ENCODE peak calls at places on chromosome 15, in ten cellular contexts. One of them, this sample, is unnamed. For H3K4me1 and H3K36me3, the result is how much of the 10 kb centered on the place peaks cover.

GRCh38 chr15:70761046-70761445 is 2.3 kb downstream of the UACA start:
- DNase-seq in HAP-1: no peak
- DNase-seq in fibroblast of lung: peak
- DNase-seq in cardiac muscle cell: no peak
- DNase-seq in psoas muscle: no peak
- DNase-seq in right atrium auricular region: no peak
- DNase-seq in neural progenitor cell: no peak
- DNase-seq in OCI-LY7: no peak
- DNase-seq in colonic mucosa: no peak
- DNase-seq in left ventricle myocardium inferior: no peak
- DNase-seq in this sample: no peak

GRCh38 chr15:89502867-89503595 is 6.6 kb upstream of the RHCG start:
- DNase-seq in HAP-1: no peak
- DNase-seq in fibroblast of lung: no peak
- DNase-seq in cardiac muscle cell: no peak
- DNase-seq in psoas muscle: no peak
- DNase-seq in right atrium auricular region: no peak
- DNase-seq in neural progenitor cell: no peak
- DNase-seq in OCI-LY7: no peak
- DNase-seq in colonic mucosa: peak
- DNase-seq in left ventricle myocardium inferior: no peak
- DNase-seq in this sample: no peak

GRCh38 chr15:101012326-101013040 is 93.3 kb downstream of the LRRK1 start:
- DNase-seq in HAP-1: peak
- DNase-seq in fibroblast of lung: no peak
- DNase-seq in cardiac muscle cell: no peak
- DNase-seq in psoas muscle: no peak
- DNase-seq in right atrium auricular region: peak
- DNase-seq in neural progenitor cell: no peak
- DNase-seq in OCI-LY7: no peak
- DNase-seq in colonic mucosa: peak
- DNase-seq in left ventricle myocardium inferior: no peak
- DNase-seq in this sample: no peak

GRCh38 chr15:31973197-31973596 is 57.1 kb upstream of the CHRNA7 start:
- DNase-seq in HAP-1: no peak
- DNase-seq in fibroblast of lung: no peak
- DNase-seq in cardiac muscle cell: no peak
- DNase-seq in psoas muscle: no peak
- DNase-seq in right atrium auricular region: no peak
- DNase-seq in neural progenitor cell: no peak
- DNase-seq in OCI-LY7: no peak
- DNase-seq in colonic mucosa: no peak
- DNase-seq in left ventricle myocardium inferior: no peak
- DNase-seq in this sample: no peak

GRCh38 chr15:69313437-69314000 is 14.8 kb downstream of the PAQR5 start:
- DNase-seq in HAP-1: no peak
- DNase-seq in fibroblast of lung: no peak
- DNase-seq in cardiac muscle cell: no peak
- DNase-seq in psoas muscle: no peak
- DNase-seq in right atrium auricular region: no peak
- DNase-seq in neural progenitor cell: no peak
- DNase-seq in OCI-LY7: no peak
- DNase-seq in colonic mucosa: no peak
- DNase-seq in left ventricle myocardium inferior: no peak
- DNase-seq in this sample: no peak

GRCh38 chr15:27457766-27458165 is 486.8 kb downstream of the GABRG3 start:
- DNase-seq in HAP-1: no peak
- DNase-seq in fibroblast of lung: no peak
- DNase-seq in cardiac muscle cell: no peak
- DNase-seq in psoas muscle: no peak
- DNase-seq in right atrium auricular region: no peak
- DNase-seq in neural progenitor cell: no peak
- DNase-seq in OCI-LY7: no peak
- DNase-seq in colonic mucosa: no peak
- DNase-seq in left ventricle myocardium inferior: no peak
- DNase-seq in this sample: no peak

GRCh38 chr15:74383695-74384565 is 16.5 kb upstream of the CYP11A1 start:
- DNase-seq in HAP-1: no peak
- DNase-seq in fibroblast of lung: no peak
- DNase-seq in cardiac muscle cell: no peak
- DNase-seq in psoas muscle: no peak
- DNase-seq in right atrium auricular region: no peak
- DNase-seq in neural progenitor cell: no peak
- DNase-seq in OCI-LY7: peak
- DNase-seq in colonic mucosa: no peak
- DNase-seq in left ventricle myocardium inferior: no peak
- DNase-seq in this sample: no peak

GRCh38 chr15:32849769-32850668 is 132.2 kb downstream of the GREM1 start:
- DNase-seq in HAP-1: no peak
- DNase-seq in fibroblast of lung: peak
- DNase-seq in cardiac muscle cell: no peak
- DNase-seq in psoas muscle: no peak
- DNase-seq in right atrium auricular region: no peak
- DNase-seq in neural progenitor cell: no peak
- DNase-seq in OCI-LY7: no peak
- DNase-seq in colonic mucosa: no peak
- DNase-seq in left ventricle myocardium inferior: no peak
- DNase-seq in this sample: no peak

GRCh38 chr15:57323299-57323805 is 53.0 kb upstream of the CGNL1 start:
- DNase-seq in HAP-1: no peak
- DNase-seq in fibroblast of lung: no peak
- DNase-seq in cardiac muscle cell: no peak
- DNase-seq in psoas muscle: no peak
- DNase-seq in right atrium auricular region: no peak
- DNase-seq in neural progenitor cell: no peak
- DNase-seq in OCI-LY7: no peak
- DNase-seq in colonic mucosa: peak
- DNase-seq in left ventricle myocardium inferior: peak
- DNase-seq in this sample: no peak

GRCh38 chr15:57323806-57324589 is 52.3 kb upstream of the CGNL1 start:
- DNase-seq in HAP-1: peak
- DNase-seq in fibroblast of lung: no peak
- DNase-seq in cardiac muscle cell: no peak
- DNase-seq in psoas muscle: no peak
- DNase-seq in right atrium auricular region: no peak
- DNase-seq in neural progenitor cell: peak
- DNase-seq in OCI-LY7: peak
- DNase-seq in colonic mucosa: peak
- DNase-seq in left ventricle myocardium inferior: peak
- DNase-seq in this sample: no peak

GRCh38 chr15:57326196-57326595 is 50.1 kb upstream of the CGNL1 start:
- DNase-seq in HAP-1: no peak
- DNase-seq in fibroblast of lung: no peak
- DNase-seq in cardiac muscle cell: no peak
- DNase-seq in psoas muscle: no peak
- DNase-seq in right atrium auricular region: no peak
- DNase-seq in neural progenitor cell: no peak
- DNase-seq in OCI-LY7: no peak
- DNase-seq in colonic mucosa: peak
- DNase-seq in left ventricle myocardium inferior: no peak
- DNase-seq in this sample: no peak

GRCh38 chr15:57324590-57324890 is 51.8 kb upstream of the CGNL1 start:
- DNase-seq in HAP-1: no peak
- DNase-seq in fibroblast of lung: no peak
- DNase-seq in cardiac muscle cell: no peak
- DNase-seq in psoas muscle: no peak
- DNase-seq in right atrium auricular region: no peak
- DNase-seq in neural progenitor cell: no peak
- DNase-seq in OCI-LY7: no peak
- DNase-seq in colonic mucosa: no peak
- DNase-seq in left ventricle myocardium inferior: no peak
- DNase-seq in this sample: no peak

DNA sequence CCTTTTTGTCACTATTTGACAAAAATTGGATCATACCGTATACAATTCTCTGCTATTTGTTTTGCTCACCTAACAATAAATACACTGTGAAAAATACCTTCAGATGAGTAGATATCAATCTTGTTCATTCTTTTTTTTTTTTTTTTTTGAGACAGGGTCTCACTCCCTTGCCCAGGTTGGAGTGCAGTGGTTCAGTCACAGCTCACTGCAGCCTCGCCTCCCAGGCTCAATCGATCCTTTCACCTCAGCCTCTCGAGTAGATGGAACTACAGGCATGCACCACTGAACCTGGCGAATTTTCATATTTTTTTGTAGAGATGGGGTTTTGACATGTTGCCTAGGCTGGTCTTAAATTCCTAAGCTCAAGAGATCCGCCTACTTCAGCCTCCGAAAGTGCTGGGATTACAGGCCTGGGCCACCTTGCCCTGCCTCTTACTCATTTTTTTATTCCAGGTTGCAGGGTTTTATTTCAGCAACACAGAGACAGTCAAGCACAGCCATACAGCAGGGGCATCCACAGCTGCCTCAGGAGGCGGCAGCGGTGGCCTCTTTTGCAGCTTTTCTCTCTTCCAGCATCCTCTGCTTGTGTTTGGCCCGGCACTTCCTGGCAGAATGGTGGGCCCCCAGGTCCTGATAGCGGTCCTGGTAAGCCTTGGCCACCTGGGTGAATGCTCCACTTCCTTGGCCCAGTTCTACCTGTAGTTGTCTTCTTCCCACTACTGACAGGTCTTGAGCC is 51.2 kb upstream of the CGNL1 start:
- DNase-seq in HAP-1: no peak
- DNase-seq in fibroblast of lung: no peak
- DNase-seq in cardiac muscle cell: no peak
- DNase-seq in psoas muscle: no peak
- DNase-seq in right atrium auricular region: no peak
- DNase-seq in neural progenitor cell: no peak
- DNase-seq in OCI-LY7: no peak
- DNase-seq in colonic mucosa: no peak
- DNase-seq in left ventricle myocardium inferior: no peak
- DNase-seq in this sample: no peak
- H3K4me1 ChIP-seq in HAP-1: under half
- H3K4me1 ChIP-seq in fibroblast of lung: under half
- H3K4me1 ChIP-seq in cardiac muscle cell: under half
- H3K4me1 ChIP-seq in psoas muscle: under half
- H3K4me1 ChIP-seq in right atrium auricular region: under half
- H3K4me1 ChIP-seq in neural progenitor cell: under half
- H3K4me1 ChIP-seq in OCI-LY7: under half
- H3K4me1 ChIP-seq in colonic mucosa: under half
- H3K4me1 ChIP-seq in left ventricle myocardium inferior: under half
- H3K4me1 ChIP-seq in this sample: under half

DNA sequence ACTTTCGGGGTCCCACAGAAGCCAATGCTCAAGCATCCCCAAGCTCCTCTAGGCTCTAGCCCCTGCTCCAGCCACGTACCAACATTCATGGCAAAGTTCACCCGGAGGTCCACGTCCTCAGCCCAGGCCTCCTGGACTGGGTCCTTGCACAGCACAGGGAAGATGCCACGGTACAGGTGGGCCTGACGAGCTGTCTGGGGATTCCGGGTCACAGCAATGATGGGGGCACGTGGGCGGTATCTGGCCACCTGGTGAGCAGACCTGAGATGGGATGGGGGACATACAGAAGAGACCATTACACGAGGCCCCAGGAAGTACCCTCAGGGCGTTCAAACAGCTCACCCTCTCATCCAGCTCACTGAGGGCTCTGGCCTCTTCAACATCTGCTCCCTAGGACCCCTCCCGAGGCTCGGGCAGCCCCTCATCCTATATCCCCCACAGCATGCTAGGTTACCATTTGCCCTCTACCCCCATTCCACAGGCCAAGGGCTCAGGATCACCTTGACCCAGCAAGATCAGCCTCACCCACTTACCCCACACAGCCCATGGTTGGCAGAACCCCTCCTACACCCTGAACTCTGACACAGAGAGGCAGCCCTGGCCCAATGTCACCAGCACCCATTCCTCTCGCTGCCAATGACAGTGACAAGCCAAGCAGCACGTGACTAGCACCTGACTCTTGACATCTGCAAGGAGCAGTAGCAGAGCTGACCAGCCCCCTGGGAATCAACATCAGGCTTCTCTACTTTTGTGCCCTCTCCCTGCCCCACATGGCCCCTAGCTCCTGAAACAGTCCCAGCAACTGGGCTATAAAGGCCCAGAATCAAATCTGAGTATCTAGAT is 3.0 kb upstream of the GRAMD2A start:
- DNase-seq in HAP-1: no peak
- DNase-seq in fibroblast of lung: no peak
- DNase-seq in cardiac muscle cell: no peak
- DNase-seq in psoas muscle: no peak
- DNase-seq in right atrium auricular region: no peak
- DNase-seq in neural progenitor cell: no peak
- DNase-seq in OCI-LY7: no peak
- DNase-seq in colonic mucosa: no peak
- DNase-seq in left ventricle myocardium inferior: no peak
- DNase-seq in this sample: no peak
- H3K36me3 ChIP-seq in HAP-1: half or more
- H3K36me3 ChIP-seq in fibroblast of lung: under half
- H3K36me3 ChIP-seq in cardiac muscle cell: half or more
- H3K36me3 ChIP-seq in psoas muscle: half or more
- H3K36me3 ChIP-seq in right atrium auricular region: half or more
- H3K36me3 ChIP-seq in neural progenitor cell: under half
- H3K36me3 ChIP-seq in OCI-LY7: half or more
- H3K36me3 ChIP-seq in colonic mucosa: half or more
- H3K36me3 ChIP-seq in left ventricle myocardium inferior: half or more
- H3K36me3 ChIP-seq in this sample: half or more

GRCh38 chr15:59296181-59296617 is 76.5 kb downstream of the MYO1E start:
- DNase-seq in HAP-1: no peak
- DNase-seq in fibroblast of lung: peak
- DNase-seq in cardiac muscle cell: no peak
- DNase-seq in psoas muscle: no peak
- DNase-seq in right atrium auricular region: no peak
- DNase-seq in neural progenitor cell: no peak
- DNase-seq in OCI-LY7: no peak
- DNase-seq in colonic mucosa: no peak
- DNase-seq in left ventricle myocardium inferior: no peak
- DNase-seq in this sample: no peak
- H3K4me1 ChIP-seq in HAP-1: under half
- H3K4me1 ChIP-seq in fibroblast of lung: under half
- H3K4me1 ChIP-seq in cardiac muscle cell: under half
- H3K4me1 ChIP-seq in psoas muscle: half or more
- H3K4me1 ChIP-seq in right atrium auricular region: under half
- H3K4me1 ChIP-seq in neural progenitor cell: under half
- H3K4me1 ChIP-seq in OCI-LY7: under half
- H3K4me1 ChIP-seq in colonic mucosa: under half
- H3K4me1 ChIP-seq in left ventricle myocardium inferior: half or more
- H3K4me1 ChIP-seq in this sample: under half

DNA sequence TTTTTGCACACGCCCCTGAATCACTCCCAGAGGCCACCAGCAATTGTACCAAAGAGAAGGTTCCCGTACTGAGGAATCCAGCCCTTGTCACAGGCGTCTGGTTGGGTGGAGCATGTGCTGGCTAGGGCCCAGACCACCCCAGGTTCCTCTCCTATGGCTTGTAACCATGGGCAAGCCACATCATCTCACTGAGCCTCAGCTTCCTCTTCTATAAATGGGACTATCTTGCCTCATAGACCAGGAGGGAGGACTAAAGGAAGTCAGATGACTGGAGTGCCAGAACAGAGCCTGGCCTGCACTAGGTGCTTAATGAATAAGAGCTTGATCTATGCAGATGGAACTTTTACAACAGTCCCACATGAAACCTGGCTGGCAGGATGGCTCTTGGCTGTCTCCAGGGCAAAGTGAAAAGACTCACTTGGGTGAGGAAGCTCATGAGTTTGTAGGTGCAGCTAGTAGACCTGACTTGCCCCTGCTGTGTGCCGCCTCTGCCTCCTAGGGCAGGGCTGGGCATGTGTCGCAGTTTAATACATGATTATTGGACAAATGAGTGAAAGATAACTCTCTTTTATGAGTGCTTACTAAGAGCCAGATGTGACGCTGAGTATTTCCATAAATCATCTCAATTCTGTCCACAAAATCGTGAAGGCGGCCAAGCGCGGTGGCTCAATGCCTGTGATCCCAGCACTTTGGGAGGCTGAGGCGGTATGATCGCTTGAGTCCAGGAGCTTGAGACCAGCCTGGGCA is 29.3 kb downstream of the CTSH start:
- DNase-seq in HAP-1: no peak
- DNase-seq in fibroblast of lung: no peak
- DNase-seq in cardiac muscle cell: no peak
- DNase-seq in psoas muscle: peak
- DNase-seq in right atrium auricular region: no peak
- DNase-seq in neural progenitor cell: no peak
- DNase-seq in OCI-LY7: no peak
- DNase-seq in colonic mucosa: no peak
- DNase-seq in left ventricle myocardium inferior: peak
- DNase-seq in this sample: no peak
- H3K36me3 ChIP-seq in HAP-1: half or more
- H3K36me3 ChIP-seq in fibroblast of lung: under half
- H3K36me3 ChIP-seq in cardiac muscle cell: under half
- H3K36me3 ChIP-seq in psoas muscle: half or more
- H3K36me3 ChIP-seq in right atrium auricular region: under half
- H3K36me3 ChIP-seq in neural progenitor cell: under half
- H3K36me3 ChIP-seq in OCI-LY7: half or more
- H3K36me3 ChIP-seq in colonic mucosa: under half
- H3K36me3 ChIP-seq in left ventricle myocardium inferior: under half
- H3K36me3 ChIP-seq in this sample: under half